ENCODE peak calls at places on chromosomes 2 and 18, in eight cellular contexts. P is right atrium auricular region, I is C1 segment of cervical spinal cord, J is HEK293T, R is left cardiac atrium, U is IMR-90, X is AG20443, Q is Panc1. N is an unnamed sample.

GRCh38 chr2:60097298-60097697 is 456.2 kb downstream of the BCL11A start:
- DNase-seq in P (no peak), I (no peak), J (no peak), R (no peak), U (no peak), X (no peak), Q (no peak), N (no peak)

GRCh38 chr2:71605781-71606241 is 152.4 kb downstream of the DYSF start:
- DNase-seq in P (peak; percentile 55), I (no peak), J (no peak), R (peak; percentile 19), U (no peak), X (no peak), Q (no peak), N (no peak)

GRCh38 chr2:242098445-242099128 is 229.1 kb downstream of the RTP5 start:
- DNase-seq in P (no peak), I (no peak), J (no peak), R (no peak), U (peak; percentile 53), X (peak; percentile 54), Q (no peak), N (no peak)

GRCh38 chr18:49059028-49059670 is 108.4 kb upstream of the SMAD7 start:
- DNase-seq in P (no peak), I (no peak), J (no peak), R (no peak), U (peak; percentile 24), X (no peak), Q (no peak), N (no peak)

GRCh38 chr18:58800582-58800981 is 64.1 kb upstream of the ZNF532 start:
- DNase-seq in P (no peak), I (no peak), J (no peak), R (no peak), U (no peak), X (no peak), Q (no peak), N (no peak)

GRCh38 chr2:99729104-99729503 is 239.3 kb upstream of the REV1 start:
- DNase-seq in P (no peak), I (no peak), J (no peak), R (no peak), U (peak; percentile 54), X (peak; percentile 85), Q (no peak), N (no peak)

GRCh38 chr2:128967666-128968065 is 649.0 kb upstream of the HS6ST1 start:
- DNase-seq in P (no peak), I (no peak), J (no peak), R (no peak), U (no peak), X (no peak), Q (no peak), N (no peak)

GRCh38 chr18:2036136-2036535 is 535.2 kb downstream of the METTL4 start:
- DNase-seq in P (no peak), I (no peak), J (no peak), R (no peak), U (no peak), X (no peak), Q (no peak), N (no peak)

GRCh38 chr18:12408247-12408869 is 629 bp downstream of the PRELID3A start:
- DNase-seq in P (no peak), I (peak; percentile 21), J (no peak), R (no peak), U (no peak), X (no peak), Q (no peak), N (peak; percentile 73)